ENCODE peak calls at places on chromosomes 5 and 9, in six cellular contexts. T is effector CD4-positive, alpha-beta T cell; B is hypothalamus; U is GM12865; X is HL-60; L is NCI-H1694. O is an unnamed sample.

GRCh38 chr5:1840071-1840547 is 38.9 kb downstream of the NDUFS6 start:
- DNase-seq in T (no peak), B (no peak), U (no peak), X (no peak), L (no peak), O (no peak)

GRCh38 chr5:176533894-176534611 is 3.1 kb downstream of the RNF44 start:
- DNase-seq in T (peak), B (no peak), U (peak), X (no peak), L (no peak), O (peak)

GRCh38 chr5:89397096-89397495 is 514.1 kb upstream of the MEF2C start:
- DNase-seq in T (no peak), B (no peak), U (peak), X (no peak), L (no peak), O (no peak)

GRCh38 chr5:177474094-177474493 is 660 bp upstream of the DBN1 start:
- DNase-seq in T (no peak), B (no peak), U (no peak), X (no peak), L (no peak), O (no peak)

GRCh38 chr9:128151343-128152132 is 2.3 kb downstream of the LCN2 start:
- DNase-seq in T (no peak), B (no peak), U (no peak), X (no peak), L (no peak), O (no peak)

GRCh38 chr9:124108216-124108615 is 96.6 kb downstream of the LHX2 start:
- DNase-seq in T (no peak), B (no peak), U (no peak), X (no peak), L (no peak), O (no peak)

GRCh38 chr5:111394580-111394979 is 117.8 kb downstream of the STARD4 start:
- DNase-seq in T (no peak), B (no peak), U (no peak), X (peak), L (no peak), O (no peak)

GRCh38 chr5:154002093-154002492 is 36.6 kb downstream of the FAM114A2 start:
- DNase-seq in T (no peak), B (no peak), U (no peak), X (no peak), L (no peak), O (no peak)

GRCh38 chr5:174505621-174506020 is 218.8 kb upstream of the MSX2 start:
- DNase-seq in T (no peak), B (no peak), U (no peak), X (no peak), L (no peak), O (no peak)

GRCh38 chr5:112681481-112681908 is 56.2 kb upstream of the APC start:
- DNase-seq in T (no peak), B (no peak), U (peak), X (no peak), L (peak), O (no peak)

GRCh38 chr5:66436721-66437120 is 159.5 kb upstream of the MAST4 start:
- DNase-seq in T (no peak), B (no peak), U (peak), X (no peak), L (no peak), O (no peak)

GRCh38 chr9:124567362-124567761 is 60.2 kb upstream of the NR5A1 start:
- DNase-seq in T (no peak), B (no peak), U (no peak), X (no peak), L (no peak), O (no peak)

GRCh38 chr9:101128623-101129022 is 100.1 kb downstream of the PLPPR1 start:
- DNase-seq in T (no peak), B (no peak), U (no peak), X (no peak), L (no peak), O (no peak)

GRCh38 chr5:4625206-4625896 is 514.8 kb upstream of the ADAMTS16 start:
- DNase-seq in T (no peak), B (no peak), U (no peak), X (no peak), L (no peak), O (no peak)

GRCh38 chr5:126811515-126812198 is 34.7 kb downstream of the LMNB1 start:
- DNase-seq in T (peak), B (no peak), U (peak), X (no peak), L (no peak), O (no peak)

GRCh38 chr5:57581772-57582171 is 99.2 kb upstream of the ACTBL2 start:
- DNase-seq in T (no peak), B (no peak), U (no peak), X (no peak), L (no peak), O (no peak)

GRCh38 chr5:31153523-31153922 is 40.0 kb upstream of the CDH6 start:
- DNase-seq in T (no peak), B (no peak), U (no peak), X (no peak), L (no peak), O (no peak)

GRCh38 chr5:14830210-14831005 is 41.2 kb downstream of the ANKH start:
- DNase-seq in T (no peak), B (no peak), U (no peak), X (no peak), L (no peak), O (no peak)

GRCh38 chr5:142059304-142059940 is 46.6 kb upstream of the GNPDA1 start:
- DNase-seq in T (no peak), B (no peak), U (no peak), X (no peak), L (no peak), O (no peak)

GRCh38 chr5:65100846-65101678 is 332.3 kb downstream of the CWC27 start:
- DNase-seq in T (no peak), B (peak), U (peak), X (no peak), L (no peak), O (no peak)

O was measured in GF-D8.